ENCODE peak calls at places on chromosomes 5 and 9, in five cellular contexts. R, X, N, D and B are unnamed samples.

GRCh38 chr9:73074176-73074708 is 77.4 kb upstream of the ANXA1 start:
- DNase-seq in R (no peak), D (no peak), X (no peak), N (no peak), B (no peak)

GRCh38 chr9:136084191-136084944 is 10.7 kb downstream of the NACC2 start:
- DNase-seq in N (no peak), X (no peak), R (no peak), D (peak; percentile 1), B (peak; percentile 59)

GRCh38 chr5:135240283-135240633 is 158.8 kb downstream of the MACROH2A1 start:
- DNase-seq in D (no peak), N (no peak), X (no peak), R (no peak), B (no peak)

GRCh38 chr9:78678901-78679300 is 382.0 kb downstream of the PSAT1 start:
- DNase-seq in D (no peak), R (no peak), N (no peak), X (no peak), B (no peak)

GRCh38 chr5:173016621-173017046 is 33.1 kb downstream of the ATP6V0E1 start:
- DNase-seq in R (peak; percentile 49), X (peak; percentile 68), N (peak; percentile 77), D (no peak), B (no peak)

GRCh38 chr9:96087669-96088299 is 212.3 kb downstream of the ERCC6L2 start:
- DNase-seq in R (no peak), N (peak; percentile 97), D (no peak), X (no peak), B (no peak)

GRCh38 chr9:130616451-130616850 is 37.1 kb downstream of the FUBP3 start:
- DNase-seq in D (no peak), N (no peak), R (no peak), X (no peak), B (no peak)

GRCh38 chr9:80242022-80242421 is 670.3 kb downstream of the TLE4 start:
- DNase-seq in D (no peak), R (no peak), X (no peak), N (no peak), B (no peak)

GRCh38 chr5:124872615-124873014 is 126.2 kb upstream of the ZNF608 start:
- DNase-seq in X (no peak), R (no peak), D (no peak), N (no peak), B (no peak)

GRCh38 chr9:137027369-137028012 is 546 bp downstream of the ABCA2 start:
- DNase-seq in N (no peak), X (no peak), D (no peak), R (no peak), B (no peak)

GRCh38 chr5:156934450-156935211 is 28.4 kb downstream of the TIMD4 start:
- DNase-seq in D (no peak), X (no peak), R (no peak), N (peak; percentile 46), B (no peak)

GRCh38 chr9:115250646-115251045 is 132.7 kb upstream of the TNC start:
- DNase-seq in D (no peak), R (peak; percentile 86), X (no peak), N (peak; percentile 80), B (no peak)

GRCh38 chr9:68969538-68969937 is 44.4 kb downstream of the PRKACG start:
- DNase-seq in D (no peak), N (no peak), R (no peak), X (no peak), B (no peak)

GRCh38 chr9:119078015-119078414 is 291.2 kb downstream of the BRINP1 start:
- DNase-seq in X (no peak), R (no peak), D (no peak), N (no peak), B (no peak)

GRCh38 chr5:134738963-134739661 is 764 bp downstream of the CAMLG start:
- DNase-seq in N (peak; percentile 76), D (peak; percentile 20), X (no peak), R (peak; percentile 37), B (peak; percentile 47)

GRCh38 chr9:93896496-93897033 is 58.6 kb downstream of the BARX1 start:
- DNase-seq in D (no peak), R (no peak), N (no peak), X (peak; percentile 15), B (peak; percentile 45)

GRCh38 chr5:180844858-180845257 is 16.2 kb downstream of the ZFP62 start:
- DNase-seq in X (no peak), R (no peak), D (no peak), N (no peak), B (no peak)

GRCh38 chr9:94210616-94211603 is 48.2 kb upstream of the ZNF169 start:
- DNase-seq in X (no peak), N (no peak), D (no peak), R (no peak), B (no peak)

GRCh38 chr5:123297866-123298265 is 125.3 kb downstream of the CEP120 start:
- DNase-seq in N (no peak), R (peak; percentile 37), X (no peak), D (no peak), B (no peak)

GRCh38 chr9:99294850-99295461 is 72.9 kb downstream of the SEC61B start:
- DNase-seq in D (no peak), N (peak; percentile 38), X (no peak), R (no peak), B (no peak)

GRCh38 chr5:5105531-5105930 is 34.6 kb upstream of the ADAMTS16 start:
- DNase-seq in N (no peak), D (no peak), X (no peak), R (no peak), B (no peak)

GRCh38 chr5:40124367-40124766 is 555.3 kb upstream of the PTGER4 start:
- DNase-seq in D (no peak), N (peak; percentile 42), X (no peak), R (peak; percentile 26), B (no peak)

GRCh38 chr5:178249191-178249989 is 16.8 kb upstream of the PHYKPL start:
- DNase-seq in D (no peak), R (peak; percentile 73), N (no peak), X (peak; percentile 57), B (no peak)

GRCh38 chr9:112421771-112422222 is 41.9 kb downstream of the HSDL2 start:
- DNase-seq in X (no peak), R (no peak), D (no peak), N (peak; percentile 19), B (no peak)

GRCh38 chr5:124377386-124377785 is 369.1 kb downstream of the ZNF608 start:
- DNase-seq in X (no peak), D (no peak), N (peak; percentile 83), R (no peak), B (no peak)

GRCh38 chr5:157449011-157449723 is 10.8 kb upstream of the NIPAL4 start:
- DNase-seq in D (no peak), N (no peak), X (no peak), R (peak; percentile 10), B (no peak)

GRCh38 chr9:20504930-20505329 is 117.4 kb downstream of the MLLT3 start:
- DNase-seq in N (no peak), D (no peak), R (no peak), X (no peak), B (no peak)

GRCh38 chr5:91162534-91163381 is 220.4 kb downstream of the ARRDC3 start:
- DNase-seq in X (peak; percentile 92), R (peak; percentile 88), N (peak; percentile 47), D (peak; percentile 61), B (peak; percentile 74)

GRCh38 chr5:14476791-14477435 is 104.7 kb upstream of the OTULINL start:
- DNase-seq in D (no peak), N (no peak), R (peak; percentile 50), X (no peak), B (no peak)

GRCh38 chr5:157463621-157464407 is 3.8 kb downstream of the NIPAL4 start:
- DNase-seq in R (peak; percentile 22), D (no peak), N (no peak), X (no peak), B (no peak)

GRCh38 chr9:134502261-134503211 is 139.1 kb upstream of the COL5A1 start:
- DNase-seq in D (no peak), N (peak; percentile 62), R (peak; percentile 98), X (peak; percentile 39), B (peak; percentile 68)

GRCh38 chr9:134503301-134504105 is 138.1 kb upstream of the COL5A1 start:
- DNase-seq in R (no peak), D (no peak), N (no peak), X (no peak), B (peak; percentile 48)

GRCh38 chr9:134501266-134502181 is 140.1 kb upstream of the COL5A1 start:
- DNase-seq in R (peak; percentile 14), N (peak; percentile 26), X (no peak), D (no peak), B (peak; percentile 57)

GRCh38 chr9:134505032-134505431 is 136.6 kb upstream of the COL5A1 start:
- DNase-seq in D (no peak), R (no peak), X (no peak), N (no peak), B (peak; percentile 29)

DNA sequence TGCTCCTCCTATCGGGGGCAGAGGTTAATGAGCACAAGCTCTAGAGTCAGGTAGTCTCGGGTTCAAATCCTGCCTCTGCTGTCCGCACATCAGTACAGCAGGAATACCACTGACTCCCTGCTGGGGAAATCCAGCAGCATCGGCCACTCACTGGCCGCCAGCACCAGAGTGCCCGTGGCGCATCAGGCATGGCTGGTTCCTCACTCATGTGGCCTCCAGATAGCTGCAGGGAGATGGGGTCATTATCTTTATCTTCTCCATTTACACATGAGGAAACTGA is 137.6 kb upstream of the COL5A1 start:
- DNase-seq in N (no peak), D (no peak), R (no peak), X (no peak), B (peak; percentile 37)
- H3K27me3 ChIP-seq in N (no peaks in the 10 kb centered on the region), D (no peaks in the 10 kb centered on the region), R (peaks cover 6% of the 10 kb centered on the region), X (peaks cover 13% of the 10 kb centered on the region), B (peaks cover 27% of the 10 kb centered on the region)

GRCh38 chr5:77973253-77973609 is 197.1 kb upstream of the TBCA start:
- DNase-seq in R (no peak), N (peak; percentile 76), D (no peak), X (no peak), B (no peak)

GRCh38 chr5:77971965-77972544 is 195.9 kb upstream of the TBCA start:
- DNase-seq in R (no peak), N (peak; percentile 23), X (no peak), D (no peak), B (no peak)

GRCh38 chr5:77970891-77971290 is 194.8 kb upstream of the TBCA start:
- DNase-seq in N (no peak), R (no peak), D (no peak), X (no peak), B (no peak)

GRCh38 chr5:77972545-77973252 is 196.6 kb upstream of the TBCA start:
- DNase-seq in D (peak; percentile 79), N (peak; percentile 6), R (no peak), X (no peak), B (no peak)

DNA sequence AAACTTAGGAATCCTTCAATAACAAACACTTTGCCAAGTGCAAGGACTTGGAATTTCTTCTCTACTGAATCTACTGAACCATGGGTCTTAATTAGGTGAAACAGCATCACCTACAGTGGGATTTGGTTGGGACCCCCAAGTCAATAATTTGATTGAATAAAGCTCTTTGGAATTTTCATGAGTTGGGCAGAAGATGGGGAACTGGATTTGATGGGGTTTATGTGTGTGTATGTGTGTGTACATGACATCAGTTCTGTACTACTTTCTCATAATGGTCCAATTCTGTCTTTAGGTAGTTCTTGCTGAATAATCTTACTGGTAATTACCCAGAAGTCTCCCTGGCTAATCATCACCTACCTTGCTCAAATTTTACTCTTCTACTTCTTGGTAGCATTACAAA is 198.4 kb upstream of the TBCA start:
- DNase-seq in R (no peak), N (no peak), D (no peak), X (no peak), B (no peak)
- H3K27me3 ChIP-seq in R (peaks cover 36% of the 10 kb centered on the region), N (peaks cover 30% of the 10 kb centered on the region), D (no peaks in the 10 kb centered on the region), X (peaks cover 30% of the 10 kb centered on the region), B (peaks cover 42% of the 10 kb centered on the region)

GRCh38 chr5:73312872-73313510 is 135.6 kb downstream of the FOXD1 start:
- DNase-seq in D (no peak), R (no peak), X (no peak), N (no peak), B (no peak)
- H3K27me3 ChIP-seq in D (peaks cover 2% of the 10 kb centered on the region), R (no peaks in the 10 kb centered on the region), X (peaks cover 17% of the 10 kb centered on the region), N (peaks cover 2% of the 10 kb centered on the region), B (peaks cover 63% of the 10 kb centered on the region)

GRCh38 chr9:91181541-91181940 is 180.2 kb downstream of the AUH start:
- DNase-seq in R (no peak), D (no peak), X (no peak), N (no peak), B (no peak)
- H3K27me3 ChIP-seq in R (no peaks in the 10 kb centered on the region), D (peaks cover 2% of the 10 kb centered on the region), X (no peaks in the 10 kb centered on the region), N (no peaks in the 10 kb centered on the region), B (no peaks in the 10 kb centered on the region)